ENCODE peak calls at places on chromosomes 5 and 9, in six cellular contexts. Z, D, Y, U, N and H are unnamed samples.

GRCh38 chr5:180209137-180209581 is at the start of gene RASGEF1C:
- DNase-seq in Z (peak), D (no peak), Y (peak), U (peak), N (no peak), H (peak)

GRCh38 chr9:97910273-97910844 is 11.9 kb downstream of the TRMO start:
- DNase-seq in Z (no peak), D (no peak), Y (no peak), U (no peak), N (no peak), H (no peak)

GRCh38 chr5:172941067-172941516 is 18.1 kb upstream of the RPL26L1 start:
- DNase-seq in Z (no peak), D (no peak), Y (no peak), U (no peak), N (no peak), H (no peak)

GRCh38 chr5:145818604-145819003 is 16.5 kb downstream of the PRELID2 start:
- DNase-seq in Z (no peak), D (peak), Y (no peak), U (no peak), N (no peak), H (no peak)

GRCh38 chr9:120841930-120842684 is 615 bp downstream of the PSMD5 start:
- DNase-seq in Z (no peak), D (no peak), Y (no peak), U (no peak), N (no peak), H (no peak)

GRCh38 chr5:129506092-129506491 is 46.0 kb downstream of the ADAMTS19 start:
- DNase-seq in Z (no peak), D (no peak), Y (no peak), U (no peak), N (no peak), H (no peak)

GRCh38 chr9:85534340-85534739 is 207.4 kb downstream of the AGTPBP1 start:
- DNase-seq in Z (no peak), D (no peak), Y (no peak), U (no peak), N (no peak), H (no peak)

GRCh38 chr5:113043491-113043931 is 66.9 kb downstream of the DCP2 start:
- DNase-seq in Z (no peak), D (no peak), Y (no peak), U (peak), N (no peak), H (peak)

GRCh38 chr9:135301271-135302263 is 178.0 kb upstream of the PPP1R26 start:
- DNase-seq in Z (no peak), D (no peak), Y (peak), U (no peak), N (no peak), H (no peak)

GRCh38 chr5:88883566-88884434 is 816 bp upstream of the MEF2C start:
- DNase-seq in Z (peak), D (peak), Y (peak), U (no peak), N (peak), H (peak)

GRCh38 chr9:136670571-136671253 is 8.0 kb downstream of the EGFL7 start:
- DNase-seq in Z (no peak), D (no peak), Y (no peak), U (no peak), N (no peak), H (no peak)

GRCh38 chr5:76305264-76305663 is 97.8 kb upstream of the IQGAP2 start:
- DNase-seq in Z (no peak), D (no peak), Y (no peak), U (no peak), N (no peak), H (no peak)

GRCh38 chr5:127228540-127229184 is 61.9 kb upstream of the MEGF10 start:
- DNase-seq in Z (no peak), D (no peak), Y (no peak), U (no peak), N (no peak), H (no peak)

GRCh38 chr9:108002296-108003056 is 512.9 kb upstream of the KLF4 start:
- DNase-seq in Z (peak), D (no peak), Y (no peak), U (no peak), N (no peak), H (peak)

GRCh38 chr5:136034492-136034891 is 5.7 kb downstream of the TGFBI start:
- DNase-seq in Z (no peak), D (no peak), Y (no peak), U (no peak), N (no peak), H (no peak)

GRCh38 chr9:33446507-33447403 is 638 bp downstream of the AQP3 start:
- DNase-seq in Z (peak), D (no peak), Y (peak), U (no peak), N (peak), H (peak)

GRCh38 chr5:102971693-102972293 is 148.1 kb downstream of the GIN1 start:
- DNase-seq in Z (no peak), D (no peak), Y (no peak), U (no peak), N (no peak), H (no peak)

GRCh38 chr5:85576666-85577065 is 1041.1 kb upstream of the COX7C start:
- DNase-seq in Z (no peak), D (no peak), Y (no peak), U (no peak), N (no peak), H (no peak)

GRCh38 chr9:13149454-13149853 is 130.0 kb downstream of the MPDZ start:
- DNase-seq in Z (no peak), D (no peak), Y (no peak), U (no peak), N (no peak), H (peak)

GRCh38 chr5:107700486-107700885 is 29.7 kb upstream of the EFNA5 start:
- DNase-seq in Z (no peak), D (no peak), Y (no peak), U (no peak), N (no peak), H (no peak)

GRCh38 chr5:153699035-153699434 is 208.6 kb downstream of the GRIA1 start:
- DNase-seq in Z (no peak), D (no peak), Y (no peak), U (no peak), N (no peak), H (no peak)

GRCh38 chr5:171365351-171365750 is 22.3 kb upstream of the NPM1 start:
- DNase-seq in Z (no peak), D (no peak), Y (no peak), U (no peak), N (peak), H (no peak)

GRCh38 chr5:178249191-178249989 is 16.8 kb upstream of the PHYKPL start:
- DNase-seq in Z (no peak), D (no peak), Y (no peak), U (no peak), N (no peak), H (no peak)

GRCh38 chr5:107472620-107473064 is 198.1 kb downstream of the EFNA5 start:
- DNase-seq in Z (no peak), D (no peak), Y (no peak), U (no peak), N (no peak), H (no peak)

GRCh38 chr9:35756275-35756742 is 2.2 kb upstream of the MSMP start:
- DNase-seq in Z (peak), D (no peak), Y (peak), U (no peak), N (no peak), H (peak)

GRCh38 chr5:91397791-91398190 is 14.7 kb upstream of the ARRDC3 start:
- DNase-seq in Z (no peak), D (no peak), Y (no peak), U (no peak), N (no peak), H (no peak)

GRCh38 chr5:44388504-44389409 is 463 bp downstream of the FGF10 start:
- DNase-seq in Z (no peak), D (no peak), Y (peak), U (no peak), N (no peak), H (peak)

GRCh38 chr9:19552693-19553092 is 143.9 kb downstream of the ACER2 start:
- DNase-seq in Z (no peak), D (no peak), Y (no peak), U (no peak), N (no peak), H (no peak)

GRCh38 chr5:41968153-41968723 is 43.2 kb downstream of the FBXO4 start:
- DNase-seq in Z (no peak), D (no peak), Y (no peak), U (no peak), N (no peak), H (no peak)

GRCh38 chr5:53008751-53009150 is 19.6 kb downstream of the ITGA2 start:
- DNase-seq in Z (no peak), D (no peak), Y (no peak), U (no peak), N (peak), H (no peak)

GRCh38 chr9:125608488-125609224 is 98.4 kb downstream of the MAPKAP1 start:
- DNase-seq in Z (no peak), D (no peak), Y (no peak), U (no peak), N (no peak), H (no peak)

GRCh38 chr5:32331217-32331926 is 18.6 kb upstream of the MTMR12 start:
- DNase-seq in Z (peak), D (peak), Y (peak), U (no peak), N (no peak), H (no peak)

DNA sequence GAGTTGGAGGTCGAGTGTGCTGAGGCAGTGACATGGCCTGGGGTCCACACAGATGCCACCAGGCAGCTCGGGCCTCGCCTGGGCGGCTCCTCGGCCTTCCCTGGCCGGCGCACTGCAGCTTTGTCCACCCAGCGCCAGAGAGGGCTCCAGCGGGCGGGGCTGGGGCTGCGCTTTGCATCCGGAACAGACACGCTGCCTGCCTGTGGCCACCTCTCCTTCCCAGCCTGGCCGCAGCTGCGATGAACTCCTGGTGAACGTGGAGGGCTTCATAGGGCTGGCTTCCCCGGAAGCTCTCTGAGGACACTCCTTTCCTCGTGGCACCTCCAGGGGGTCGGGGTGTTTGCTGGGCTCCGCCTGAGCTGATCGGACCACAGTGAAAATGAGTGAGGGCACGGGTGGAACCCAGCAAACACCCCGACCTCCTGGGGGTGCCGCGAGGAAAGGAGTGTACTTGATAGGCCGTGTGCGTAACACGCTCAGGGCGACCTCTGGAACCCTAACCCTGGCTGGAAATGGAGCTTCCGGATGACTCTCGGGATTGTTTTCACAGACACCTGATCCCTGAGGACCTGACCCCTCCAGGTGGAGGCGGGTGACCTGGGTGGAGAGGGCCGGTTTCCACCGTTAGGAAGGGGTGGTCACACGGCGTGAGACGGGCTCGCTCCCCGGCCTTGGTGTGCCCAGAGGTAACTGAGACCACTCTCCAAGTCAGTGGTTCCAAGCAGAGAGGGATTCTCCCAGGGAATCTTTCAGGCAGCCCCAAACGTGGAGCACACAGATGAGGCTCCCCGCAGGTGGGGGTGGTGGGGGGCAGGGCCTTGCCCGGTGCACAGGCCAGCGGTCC is 31.8 kb upstream of the RXRA start:
- DNase-seq in Z (no peak), D (no peak), Y (peak), U (peak), N (peak), H (peak)
- H3K4me3 ChIP-seq in Z (no peak), D (peak), Y (no peak), U (peak), N (no peak), H (peak)

GRCh38 chr9:93909242-93909616 is 45.9 kb downstream of the BARX1 start:
- DNase-seq in Z (no peak), D (no peak), Y (no peak), U (no peak), N (no peak), H (peak)
- TF ChIP-seq CTCF in Z (no peak), D (no peak), Y (no peak), U (no peak), N (no peak), H (no peak)

DNA sequence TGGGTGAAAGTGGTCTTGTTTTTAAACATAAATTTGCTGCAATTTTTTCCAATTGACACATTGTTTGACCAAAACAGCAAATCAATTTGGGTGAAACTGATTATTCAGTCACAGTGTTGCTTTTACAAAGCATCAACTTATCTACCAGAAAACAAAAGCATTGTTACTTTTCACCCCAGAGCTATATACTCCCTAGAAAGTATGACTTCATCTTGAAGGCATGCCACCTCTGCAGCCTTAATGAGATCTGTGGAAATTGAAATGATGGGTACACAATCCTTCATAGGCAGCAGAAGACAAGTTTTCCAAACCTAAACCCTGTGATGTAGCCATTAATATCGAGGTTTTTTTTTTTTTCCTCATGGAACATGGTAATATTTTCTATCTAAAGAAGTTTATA is 615.9 kb downstream of the CHSY3 start:
- DNase-seq in Z (no peak), D (no peak), Y (no peak), U (no peak), N (peak), H (no peak)
- H3K27ac ChIP-seq in Z (no peak), D (no peak), Y (no peak), U (no peak), N (no peak), H (no peak)

DNA sequence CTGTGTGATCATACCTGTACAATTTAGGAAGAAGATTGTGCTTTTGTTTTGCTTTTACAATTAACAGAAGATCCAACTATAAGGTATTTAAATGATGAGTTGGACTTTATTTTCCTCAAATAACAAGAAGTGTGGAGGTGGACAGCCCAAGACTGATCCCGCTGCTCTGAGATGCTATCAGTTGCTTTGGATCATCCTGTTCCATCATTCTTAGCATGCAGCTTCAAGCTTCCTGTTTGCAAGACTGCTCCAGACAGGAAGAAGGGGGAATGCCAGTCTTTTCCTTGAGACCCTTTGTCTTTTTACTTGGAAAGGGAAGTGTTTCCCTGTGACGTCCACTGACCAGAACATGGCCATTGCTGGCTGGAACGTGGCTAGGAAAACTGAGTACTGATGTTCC is 250.8 kb downstream of the ZSWIM6 start:
- DNase-seq in Z (no peak), D (no peak), Y (no peak), U (no peak), N (no peak), H (no peak)
- H3K4me3 ChIP-seq in Z (no peak), D (no peak), Y (no peak), U (no peak), N (no peak), H (no peak)